ENCODE peak calls at places on chromosomes 2 and 18, in four cellular contexts. A is EH, B is tibial artery, O is aorta. J is an unnamed sample.
A peak's percentile ranks its signal among the peaks of the same experiment; 100 is the strongest.

GRCh38 chr2:30588891-30589495 is 141.9 kb downstream of the LCLAT1 start:
- DNase-seq in A (peak; percentile 18), B (no peak), O (no peak), J (no peak)

GRCh38 chr2:3079959-3080948 is 297.4 kb downstream of the EIPR1 start:
- DNase-seq in A (no peak), B (no peak), O (peak; percentile 73), J (no peak)

GRCh38 chr2:69436594-69436936 is 670 bp downstream of the NFU1 start:
- DNase-seq in A (no peak), B (no peak), O (no peak), J (no peak)

GRCh38 chr18:33838084-33838483 is 260.1 kb downstream of the ASXL3 start:
- DNase-seq in A (no peak), B (no peak), O (no peak), J (no peak)

GRCh38 chr2:209977386-209978239 is 24.8 kb upstream of the RPE start:
- DNase-seq in A (peak; percentile 42), B (no peak), O (no peak), J (no peak)

GRCh38 chr2:20352230-20353216 is 1.9 kb upstream of the PUM2 start:
- DNase-seq in A (no peak), B (no peak), O (no peak), J (no peak)

GRCh38 chr18:38033282-38033681 is 467.7 kb upstream of the CELF4 start:
- DNase-seq in A (no peak), B (no peak), O (no peak), J (no peak)

GRCh38 chr18:37393945-37394609 is 171.5 kb downstream of the CELF4 start:
- DNase-seq in A (peak; percentile 95), B (peak; percentile 61), O (peak; percentile 91), J (peak; percentile 82)

GRCh38 chr2:226031078-226031937 is 631.8 kb downstream of the NYAP2 start:
- DNase-seq in A (peak; percentile 68), B (peak; percentile 42), O (peak; percentile 80), J (peak; percentile 86)

GRCh38 chr18:49612515-49613033 is 50.7 kb downstream of the LIPG start:
- DNase-seq in A (no peak), B (no peak), O (no peak), J (no peak)

GRCh38 chr2:50650398-50650810 is 381.5 kb downstream of the NRXN1 start:
- DNase-seq in A (no peak), B (no peak), O (no peak), J (no peak)

GRCh38 chr2:232097260-232097659 is 135.7 kb downstream of the DIS3L2 start:
- DNase-seq in A (no peak), B (no peak), O (no peak), J (no peak)

GRCh38 chr2:43142921-43143438 is 83.4 kb downstream of the ZFP36L2 start:
- DNase-seq in A (peak; percentile 33), B (no peak), O (peak; percentile 69), J (no peak)

GRCh38 chr2:161586517-161587167 is 37.6 kb upstream of the SLC4A10 start:
- DNase-seq in A (peak; percentile 25), B (no peak), O (no peak), J (no peak)

GRCh38 chr18:24726727-24727539 is 266.5 kb downstream of the HRH4 start:
- DNase-seq in A (peak; percentile 76), B (peak; percentile 25), O (peak; percentile 88), J (peak; percentile 70)

GRCh38 chr2:26355038-26355995 is 8.7 kb upstream of the ADGRF3 start:
- DNase-seq in A (peak; percentile 90), B (no peak), O (no peak), J (no peak)

GRCh38 chr2:231222318-231223000 is 24.0 kb downstream of the ARMC9 start:
- DNase-seq in A (peak; percentile 92), B (no peak), O (no peak), J (no peak)

GRCh38 chr2:86038291-86039081 is 67.2 kb downstream of the POLR1A start:
- DNase-seq in A (peak; percentile 65), B (no peak), O (peak; percentile 47), J (peak; percentile 79)

GRCh38 chr2:191462370-191462769 is 215.6 kb upstream of the NABP1 start:
- DNase-seq in A (no peak), B (no peak), O (no peak), J (no peak)

J was measured in suprapubic skin.